ENCODE peak calls at places on chromosomes 6 and 20, in six cellular contexts. U is Peyer's patch; K is cardiac muscle cell; R is psoas muscle; G is esophagus muscularis mucosa; N is CD8-positive, alpha-beta memory T cell. C is an unnamed sample.

GRCh38 chr6:117317261-117317660 is 51.9 kb downstream of the VGLL2 start:
- DNase-seq in R (no peak), N (no peak), K (peak; percentile 31), U (no peak), G (no peak), C (no peak)

GRCh38 chr6:21850682-21851081 is 257.1 kb downstream of the SOX4 start:
- DNase-seq in K (no peak), R (no peak), U (no peak), N (no peak), G (no peak), C (no peak)

GRCh38 chr6:116764961-116765841 is at the start of gene FAM162B:
- DNase-seq in R (peak; percentile 48), G (no peak), U (no peak), K (peak; percentile 58), N (no peak), C (no peak)

GRCh38 chr6:109454483-109455160 is 950 bp downstream of the MICAL1 start:
- DNase-seq in N (peak; percentile 87), U (peak; percentile 92), R (no peak), K (no peak), G (no peak), C (peak; percentile 66)

GRCh38 chr6:8558953-8559352 is 123.6 kb upstream of the SLC35B3 start:
- DNase-seq in K (no peak), U (no peak), N (no peak), G (no peak), R (no peak), C (no peak)

GRCh38 chr6:53984163-53984562 is 127.1 kb upstream of the MLIP start:
- DNase-seq in U (no peak), K (no peak), G (no peak), R (peak; percentile 18), N (no peak), C (no peak)

GRCh38 chr6:40950986-40951730 is 87.9 kb downstream of the UNC5CL start:
- DNase-seq in K (peak; percentile 48), N (no peak), U (no peak), G (no peak), R (no peak), C (no peak)

GRCh38 chr6:108581932-108582500 is 21.3 kb downstream of the FOXO3 start:
- DNase-seq in K (no peak), N (no peak), R (no peak), U (no peak), G (no peak), C (no peak)

GRCh38 chr6:33694401-33694931 is 17.0 kb downstream of the UQCC2 start:
- DNase-seq in R (no peak), K (peak; percentile 30), N (peak; percentile 64), G (no peak), U (no peak), C (no peak)

GRCh38 chr6:8203337-8203736 is 101.0 kb upstream of the EEF1E1 start:
- DNase-seq in U (no peak), R (no peak), N (no peak), K (no peak), G (no peak), C (no peak)

GRCh38 chr20:38805502-38805957 is at the start of gene PPP1R16B:
- DNase-seq in K (peak; percentile 76), U (peak; percentile 91), G (no peak), N (peak; percentile 83), R (peak; percentile 33), C (peak; percentile 41)

GRCh38 chr20:5703542-5704215 is 46.5 kb upstream of the SHLD1 start:
- DNase-seq in R (no peak), U (no peak), G (no peak), N (no peak), K (no peak), C (peak; percentile 27)

GRCh38 chr20:1654994-1655393 is 2.6 kb downstream of the SIRPG start:
- DNase-seq in N (peak; percentile 59), U (no peak), K (no peak), R (no peak), G (no peak), C (peak; percentile 25)

GRCh38 chr6:41379314-41379713 is 43.9 kb downstream of the NCR2 start:
- DNase-seq in N (no peak), R (no peak), K (no peak), U (no peak), G (no peak), C (no peak)

DNA sequence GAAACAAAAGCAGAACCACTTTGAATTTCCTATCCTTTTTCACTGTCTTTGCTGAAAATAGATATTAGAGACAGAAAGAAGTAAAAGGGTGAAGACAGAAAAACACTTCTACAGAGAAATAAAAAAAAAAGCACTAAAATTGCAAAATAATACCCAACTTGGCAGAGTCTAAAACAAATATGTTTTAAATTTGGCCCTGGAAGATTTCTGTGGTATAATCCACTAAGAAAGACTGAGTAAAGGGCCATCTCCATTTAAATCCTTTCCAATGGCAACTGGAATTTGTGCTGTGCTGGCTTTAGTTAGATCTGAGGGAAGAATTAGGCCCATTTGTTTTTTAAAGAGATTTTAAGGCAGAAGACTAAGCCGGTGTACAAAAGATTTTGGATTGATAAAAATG is 321.2 kb downstream of the GJA1 start:
- DNase-seq in N (no peak), G (no peak), K (no peak), R (no peak), U (no peak), C (no peak)
- H3K4me1 ChIP-seq in N (no peaks in the 10 kb centered on the region), G (no peaks in the 10 kb centered on the region), K (no peaks in the 10 kb centered on the region), R (no peaks in the 10 kb centered on the region), U (no peaks in the 10 kb centered on the region), C (no peaks in the 10 kb centered on the region)

DNA sequence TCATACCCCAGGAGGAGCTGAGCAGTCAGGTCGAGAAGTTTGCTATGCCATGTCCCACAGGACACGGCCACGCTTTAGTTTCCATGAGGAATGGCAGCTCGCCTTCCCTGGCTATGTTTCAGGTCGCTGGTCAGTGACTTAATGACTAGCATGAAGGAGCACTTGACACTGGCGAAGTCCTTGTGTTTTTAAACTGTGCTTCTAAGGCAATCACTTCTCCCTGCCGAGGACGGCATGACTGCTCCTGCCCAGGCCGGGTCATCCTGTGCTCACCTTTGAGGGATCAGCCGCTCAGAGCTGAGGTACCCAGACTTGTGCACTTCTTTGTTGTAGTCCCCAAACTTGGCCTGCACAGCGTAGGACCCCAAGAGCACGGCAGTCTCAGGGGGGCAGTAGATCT is 34.1 kb downstream of the EZR start:
- DNase-seq in N (no peak), U (peak; percentile 46), K (no peak), R (no peak), G (no peak), C (no peak)
- H3K4me1 ChIP-seq in N (peaks cover 21% of the 10 kb centered on the region), U (no peaks in the 10 kb centered on the region), K (peaks cover 5% of the 10 kb centered on the region), R (no peaks in the 10 kb centered on the region), G (peaks cover 8% of the 10 kb centered on the region), C (peaks cover 13% of the 10 kb centered on the region)

GRCh38 chr6:29627762-29628418 is 5.1 kb downstream of the GABBR1 start:
- DNase-seq in U (peak; percentile 80), K (peak; percentile 85), R (peak; percentile 78), G (no peak), N (peak; percentile 37), C (no peak)

GRCh38 chr6:29629571-29629970 is 3.4 kb downstream of the GABBR1 start:
- DNase-seq in K (no peak), N (no peak), G (no peak), R (no peak), U (no peak), C (no peak)

GRCh38 chr6:29628419-29629281 is 4.3 kb downstream of the GABBR1 start:
- DNase-seq in R (peak; percentile 72), G (no peak), K (peak; percentile 91), U (peak; percentile 82), N (peak; percentile 28), C (peak; percentile 44)

GRCh38 chr6:29625337-29625930 is 7.5 kb downstream of the GABBR1 start:
- DNase-seq in R (no peak), G (no peak), N (no peak), K (no peak), U (no peak), C (no peak)

DNA sequence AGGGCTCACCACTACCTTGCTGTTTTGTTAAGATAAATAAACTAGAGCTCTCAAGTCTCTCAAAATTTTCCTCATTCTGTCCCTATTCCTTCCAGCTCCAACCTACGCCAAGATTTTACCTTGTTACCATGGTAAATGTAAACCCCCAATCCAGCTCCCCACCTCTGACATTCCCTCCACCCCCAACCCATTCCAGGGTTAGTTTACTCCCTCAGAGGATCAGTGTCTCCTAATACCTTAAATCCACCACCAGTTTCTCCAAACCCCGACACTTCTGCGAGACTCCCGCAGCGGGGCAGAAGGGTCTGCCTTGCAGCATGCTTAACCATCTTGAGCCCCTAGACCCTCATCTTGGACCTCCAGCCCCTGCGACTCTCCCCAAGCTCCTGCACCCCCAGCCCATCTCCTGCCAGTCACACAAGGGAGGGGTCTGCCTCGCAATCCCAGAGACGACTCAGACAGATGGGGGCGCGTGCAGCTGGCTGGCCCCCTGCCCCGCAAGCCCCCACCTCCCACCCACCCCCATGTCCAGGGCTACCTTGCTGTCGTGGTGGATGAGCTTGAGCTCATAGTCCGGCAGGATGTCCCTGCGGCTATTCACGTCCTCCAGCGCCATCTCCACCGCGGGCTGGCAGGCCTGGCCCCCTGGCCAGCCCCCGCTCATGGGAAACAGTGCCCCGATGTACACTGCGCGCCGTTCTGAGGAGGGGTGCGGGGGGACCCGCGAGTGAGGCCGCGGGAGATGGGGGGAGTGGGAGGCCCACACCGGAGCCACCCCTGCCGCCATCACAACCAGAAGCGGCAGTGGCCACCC is 5.8 kb downstream of the GABBR1 start:
- DNase-seq in G (no peak), K (peak; percentile 20), N (no peak), U (no peak), R (no peak), C (no peak)
- H3K4me1 ChIP-seq in G (peaks cover 44% of the 10 kb centered on the region), K (no peaks in the 10 kb centered on the region), N (peaks cover 22% of the 10 kb centered on the region), U (peaks cover 14% of the 10 kb centered on the region), R (peaks cover 14% of the 10 kb centered on the region), C (no peaks in the 10 kb centered on the region)

GRCh38 chr6:32108094-32108627 is 977 bp downstream of the TNXB start:
- DNase-seq in U (peak; percentile 60), G (peak; percentile 96), K (no peak), N (no peak), R (peak; percentile 73), C (peak; percentile 37)
- H3K4me1 ChIP-seq in U (peaks cover 3% of the 10 kb centered on the region), G (peaks cover 79% of the 10 kb centered on the region), K (peaks cover 7% of the 10 kb centered on the region), N (peaks cover 14% of the 10 kb centered on the region), R (peaks cover 7% of the 10 kb centered on the region), C (no peaks in the 10 kb centered on the region)

GRCh38 chr6:158172001-158172400 is 3.9 kb downstream of the GTF2H5 start:
- DNase-seq in K (no peak), R (no peak), G (no peak), N (no peak), U (no peak), C (no peak)
- H3K4me1 ChIP-seq in K (no peaks in the 10 kb centered on the region), R (peaks cover 28% of the 10 kb centered on the region), G (peaks cover 68% of the 10 kb centered on the region), N (peaks cover 8% of the 10 kb centered on the region), U (no peaks in the 10 kb centered on the region), C (no peaks in the 10 kb centered on the region)

DNA sequence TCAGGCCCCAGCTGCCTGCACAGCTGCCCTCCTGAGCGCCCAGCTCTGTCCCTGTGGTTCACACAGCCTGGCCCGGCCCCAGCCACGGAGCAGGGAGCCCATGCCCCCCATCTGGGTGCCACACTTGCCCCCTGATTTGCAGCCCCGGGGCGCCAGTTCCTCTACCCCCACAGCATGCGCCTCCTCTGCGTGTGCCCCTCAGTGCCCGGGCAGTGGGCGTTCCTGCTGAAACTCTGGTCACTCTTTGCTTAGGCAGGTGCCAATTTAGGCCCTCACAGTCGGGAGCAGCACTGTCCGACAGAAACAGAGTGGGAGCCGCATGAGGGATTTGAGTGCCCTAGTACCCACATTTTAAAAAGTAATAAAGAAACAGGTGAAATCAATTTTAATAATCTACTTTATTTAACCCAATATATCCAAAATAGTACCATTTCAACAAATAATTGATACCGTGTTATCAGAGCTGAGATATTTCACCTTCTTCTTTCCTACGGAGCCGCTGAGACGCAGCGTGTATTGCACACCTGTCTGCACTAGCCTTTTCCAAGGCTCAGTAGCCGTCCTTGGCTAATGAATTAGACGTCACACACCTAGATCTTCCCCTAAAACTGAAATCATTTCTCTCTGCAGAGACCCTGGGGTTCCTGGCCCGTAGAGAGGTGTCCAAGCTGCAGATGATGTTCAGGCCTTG is 106.4 kb downstream of the ASXL1 start:
- DNase-seq in N (no peak), K (no peak), G (no peak), U (no peak), R (no peak), C (no peak)
- H3K4me1 ChIP-seq in N (no peaks in the 10 kb centered on the region), K (peaks cover 15% of the 10 kb centered on the region), G (peaks cover 68% of the 10 kb centered on the region), U (no peaks in the 10 kb centered on the region), R (no peaks in the 10 kb centered on the region), C (peaks cover 2% of the 10 kb centered on the region)